ENCODE peak calls at places on chromosomes 4 and X, in five cellular contexts. Q, O, V, K and F are unnamed samples.

GRCh38 chr4:67725981-67726380 is 25.0 kb upstream of the UBA6 start:
- DNase-seq in Q (no peak), O (no peak), V (no peak), K (no peak), F (no peak)

GRCh38 chr4:111630705-111631104 is 514.5 kb upstream of the FAM241A start:
- DNase-seq in V (peak; percentile 7), K (no peak), Q (no peak), O (no peak), F (no peak)

GRCh38 chr4:150033937-150034336 is 44.3 kb upstream of the DCLK2 start:
- DNase-seq in V (no peak), O (no peak), Q (no peak), K (no peak), F (no peak)

GRCh38 chrX:29659911-29660310 is 555.5 kb upstream of the MAGEB2 start:
- DNase-seq in V (no peak), K (no peak), O (no peak), Q (no peak), F (no peak)

GRCh38 chrX:16204538-16204937 is 37.3 kb downstream of the MAGEB17 start:
- DNase-seq in K (no peak), O (no peak), Q (no peak), V (no peak), F (no peak)

GRCh38 chr4:71440612-71441011 is 101.8 kb downstream of the SLC4A4 start:
- DNase-seq in V (no peak), O (no peak), K (no peak), Q (no peak), F (no peak)

GRCh38 chr4:184806246-184806550 is 19.6 kb downstream of the ACSL1 start:
- DNase-seq in O (no peak), K (no peak), V (no peak), Q (no peak), F (no peak)

GRCh38 chr4:175946472-175947116 is 119.0 kb upstream of the WDR17 start:
- DNase-seq in O (no peak), V (no peak), K (no peak), Q (no peak), F (no peak)

GRCh38 chr4:144355809-144356757 is 215.6 kb upstream of the GYPA start:
- DNase-seq in K (peak; percentile 51), V (peak; percentile 3), O (no peak), Q (peak; percentile 36), F (peak; percentile 8)

GRCh38 chr4:140472156-140472555 is 25.9 kb downstream of the MGAT4D start:
- DNase-seq in K (no peak), Q (no peak), O (no peak), V (no peak), F (no peak)

GRCh38 chr4:105944535-105944934 is 49.3 kb downstream of the NPNT start:
- DNase-seq in V (no peak), O (no peak), K (no peak), Q (no peak), F (no peak)

GRCh38 chr4:93072292-93072691 is 756.3 kb upstream of the ATOH1 start:
- DNase-seq in V (no peak), Q (no peak), O (no peak), K (no peak), F (no peak)

GRCh38 chrX:2342281-2342688 is 158.5 kb downstream of the DHRSX start:
- DNase-seq in O (peak; percentile 45), Q (no peak), K (no peak), V (no peak), F (no peak)

DNA sequence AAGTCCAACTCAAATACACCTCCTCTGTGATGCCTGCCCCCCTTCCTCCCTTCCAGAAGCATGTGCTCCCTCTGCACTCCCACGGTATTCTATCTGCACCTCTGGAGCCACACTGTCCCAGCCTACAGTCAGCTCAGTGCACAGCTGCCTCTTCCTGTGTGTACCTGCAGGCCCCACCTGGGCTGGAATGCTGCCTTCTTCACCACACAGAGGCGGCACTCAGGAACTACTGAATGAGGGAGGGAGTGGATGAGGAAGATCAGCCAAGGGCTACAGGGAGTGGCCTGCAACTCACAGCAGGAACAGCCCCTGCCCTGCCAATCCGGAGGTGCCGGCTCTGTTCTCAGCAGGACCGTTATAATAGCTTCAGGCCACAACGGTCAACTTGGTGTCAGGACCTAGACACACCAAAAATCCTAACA is 10.1 kb downstream of the AFAP1 start:
- DNase-seq in V (no peak), Q (no peak), K (no peak), O (peak; percentile 88), F (peak; percentile 61)
- TF ChIP-seq POLR2A in V (no peak), Q (no peak), K (no peak), O (no peak), F (no peak)

DNA sequence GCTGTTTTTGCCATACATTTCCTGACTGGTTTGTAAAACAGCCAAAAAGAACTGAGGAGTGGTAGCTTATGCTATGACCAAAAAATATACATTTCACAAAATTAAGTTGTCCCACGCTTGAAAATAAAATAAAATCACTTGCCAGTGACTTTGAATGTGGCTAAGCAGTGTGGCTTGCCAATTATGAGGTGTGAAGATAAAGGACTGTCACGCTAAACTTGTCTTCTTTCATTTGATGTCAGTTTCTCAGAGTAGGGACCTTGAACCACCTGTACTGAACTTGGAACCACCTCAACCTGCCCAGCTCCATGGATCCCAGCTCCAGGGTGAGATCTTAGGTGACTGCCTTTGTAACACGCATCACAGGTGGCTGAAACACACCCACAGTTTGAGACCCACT is 113.7 kb upstream of the TBL1X start:
- DNase-seq in Q (no peak), O (no peak), V (no peak), K (no peak), F (no peak)
- TF ChIP-seq POLR2A in Q (no peak), O (no peak), V (no peak), K (no peak), F (no peak)

GRCh38 chr4:163494360-163495241 is at the start of gene TMA16:
- DNase-seq in K (peak; percentile 77), O (peak; percentile 96), Q (peak; percentile 72), V (peak; percentile 92), F (peak; percentile 58)
- TF ChIP-seq POLR2A in K (peak; percentile 90), O (no peak), Q (peak; percentile 40), V (peak; percentile 90), F (peak; percentile 48)

DNA sequence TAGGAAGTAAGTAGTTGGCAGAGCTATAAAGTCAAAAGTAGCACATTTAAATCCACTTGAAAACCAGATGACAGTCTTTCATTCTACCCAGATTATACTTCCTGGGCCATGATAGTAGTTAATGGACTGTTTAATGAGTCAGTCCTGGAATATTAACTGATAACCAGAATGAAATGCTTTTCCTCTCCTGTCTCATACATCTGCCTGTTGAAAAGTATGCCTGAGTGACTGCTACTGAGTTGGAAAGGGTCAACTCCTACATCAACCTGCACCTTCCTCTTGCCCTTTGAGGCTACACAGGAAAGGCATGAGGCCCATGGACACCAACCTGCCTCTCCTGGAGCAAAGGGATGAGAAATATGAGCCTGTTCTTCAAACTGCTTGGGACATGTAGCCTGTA is 36.0 kb upstream of the COX7B2 start:
- DNase-seq in Q (no peak), V (no peak), K (no peak), O (no peak), F (no peak)
- TF ChIP-seq POLR2A in Q (no peak), V (no peak), K (no peak), O (no peak), F (no peak)

GRCh38 chrX:119693996-119694451 is 1.1 kb upstream of the SEPTIN6 start:
- DNase-seq in V (no peak), O (peak; percentile 84), K (no peak), Q (no peak), F (no peak)

GRCh38 chrX:119692241-119693031 is 532 bp downstream of the SEPTIN6 start:
- DNase-seq in Q (no peak), O (peak; percentile 87), K (no peak), V (no peak), F (peak; percentile 25)

GRCh38 chrX:119688856-119689455 is 4.0 kb downstream of the SEPTIN6 start:
- DNase-seq in K (no peak), O (no peak), Q (no peak), V (no peak), F (no peak)

GRCh38 chrX:119693032-119693995 is at the start of gene SEPTIN6:
- DNase-seq in K (no peak), Q (peak; percentile 42), O (peak; percentile 94), V (peak; percentile 59), F (peak; percentile 53)

GRCh38 chrX:119690921-119691716 is 1.8 kb downstream of the SEPTIN6 start:
- DNase-seq in V (no peak), O (no peak), K (no peak), Q (no peak), F (no peak)
- TF ChIP-seq POLR2A in V (no peak), O (no peak), K (no peak), Q (no peak), F (no peak)